ENCODE peak calls at places on chromosomes 4 and X, in ten cellular contexts. One of them, this sample, is unnamed.

GRCh38 chrX:19705196-19705769 is 182.1 kb downstream of the SH3KBP1 start:
- DNase-seq in heart left ventricle: no peak
- DNase-seq in right lobe of liver: no peak
- DNase-seq in stomach: no peak
- DNase-seq in A549: no peak
- DNase-seq in HCT116: no peak
- DNase-seq in GM12892: no peak
- DNase-seq in testis: no peak
- DNase-seq in HepG2: no peak
- DNase-seq in tibial nerve: no peak
- DNase-seq in this sample: no peak

GRCh38 chr4:2497931-2498330 is 29.0 kb downstream of the RNF4 start:
- DNase-seq in heart left ventricle: no peak
- DNase-seq in right lobe of liver: no peak
- DNase-seq in stomach: no peak
- DNase-seq in A549: no peak
- DNase-seq in HCT116: no peak
- DNase-seq in GM12892: peak
- DNase-seq in testis: no peak
- DNase-seq in HepG2: no peak
- DNase-seq in tibial nerve: peak
- DNase-seq in this sample: no peak

GRCh38 chr4:112327950-112328349 is 30.8 kb downstream of the ALPK1 start:
- DNase-seq in heart left ventricle: no peak
- DNase-seq in right lobe of liver: no peak
- DNase-seq in stomach: no peak
- DNase-seq in A549: peak
- DNase-seq in HCT116: peak
- DNase-seq in GM12892: no peak
- DNase-seq in testis: no peak
- DNase-seq in HepG2: peak
- DNase-seq in tibial nerve: no peak
- DNase-seq in this sample: no peak

GRCh38 chr4:186920486-186920885 is 196.8 kb upstream of the FAT1 start:
- DNase-seq in heart left ventricle: no peak
- DNase-seq in right lobe of liver: no peak
- DNase-seq in stomach: no peak
- DNase-seq in A549: no peak
- DNase-seq in HCT116: no peak
- DNase-seq in GM12892: no peak
- DNase-seq in testis: no peak
- DNase-seq in HepG2: no peak
- DNase-seq in tibial nerve: no peak
- DNase-seq in this sample: no peak

GRCh38 chr4:29046166-29046565 is 1674.0 kb upstream of the PCDH7 start:
- DNase-seq in heart left ventricle: no peak
- DNase-seq in right lobe of liver: no peak
- DNase-seq in stomach: no peak
- DNase-seq in A549: no peak
- DNase-seq in HCT116: no peak
- DNase-seq in GM12892: no peak
- DNase-seq in testis: no peak
- DNase-seq in HepG2: no peak
- DNase-seq in tibial nerve: no peak
- DNase-seq in this sample: no peak

GRCh38 chrX:40243699-40244098 is 145.9 kb upstream of the BCOR start:
- DNase-seq in heart left ventricle: no peak
- DNase-seq in right lobe of liver: no peak
- DNase-seq in stomach: no peak
- DNase-seq in A549: no peak
- DNase-seq in HCT116: no peak
- DNase-seq in GM12892: no peak
- DNase-seq in testis: peak
- DNase-seq in HepG2: no peak
- DNase-seq in tibial nerve: no peak
- DNase-seq in this sample: no peak

GRCh38 chrX:131762802-131763234 is 218.9 kb downstream of the OR13H1 start:
- DNase-seq in heart left ventricle: no peak
- DNase-seq in right lobe of liver: no peak
- DNase-seq in stomach: peak
- DNase-seq in A549: peak
- DNase-seq in HCT116: no peak
- DNase-seq in GM12892: no peak
- DNase-seq in testis: no peak
- DNase-seq in HepG2: no peak
- DNase-seq in tibial nerve: no peak
- DNase-seq in this sample: no peak

GRCh38 chr4:7973545-7973981 is 33.9 kb upstream of the AFAP1 start:
- DNase-seq in heart left ventricle: peak
- DNase-seq in right lobe of liver: no peak
- DNase-seq in stomach: no peak
- DNase-seq in A549: no peak
- DNase-seq in HCT116: no peak
- DNase-seq in GM12892: no peak
- DNase-seq in testis: no peak
- DNase-seq in HepG2: no peak
- DNase-seq in tibial nerve: no peak
- DNase-seq in this sample: no peak

GRCh38 chrX:117610806-117611205 is 505.8 kb downstream of the KLHL13 start:
- DNase-seq in heart left ventricle: no peak
- DNase-seq in right lobe of liver: no peak
- DNase-seq in stomach: no peak
- DNase-seq in A549: no peak
- DNase-seq in HCT116: no peak
- DNase-seq in GM12892: no peak
- DNase-seq in testis: no peak
- DNase-seq in HepG2: no peak
- DNase-seq in tibial nerve: no peak
- DNase-seq in this sample: no peak
- TF ChIP-seq POLR2A in heart left ventricle: no peak
- TF ChIP-seq POLR2A in right lobe of liver: no peak
- TF ChIP-seq POLR2A in stomach: no peak
- TF ChIP-seq POLR2A in A549: no peak
- TF ChIP-seq POLR2A in HCT116: no peak
- TF ChIP-seq POLR2A in GM12892: no peak
- TF ChIP-seq POLR2A in testis: no peak
- TF ChIP-seq POLR2A in HepG2: no peak
- TF ChIP-seq POLR2A in tibial nerve: no peak
- TF ChIP-seq POLR2A in this sample: no peak

GRCh38 chr4:122921300-122921699 is 1.1 kb downstream of the NUDT6 start:
- DNase-seq in heart left ventricle: no peak
- DNase-seq in right lobe of liver: no peak
- DNase-seq in stomach: no peak
- DNase-seq in A549: no peak
- DNase-seq in HCT116: no peak
- DNase-seq in GM12892: no peak
- DNase-seq in testis: no peak
- DNase-seq in HepG2: no peak
- DNase-seq in tibial nerve: no peak
- DNase-seq in this sample: no peak

GRCh38 chr4:122922877-122923511 is 597 bp upstream of the NUDT6 start:
- DNase-seq in heart left ventricle: peak
- DNase-seq in right lobe of liver: peak
- DNase-seq in stomach: peak
- DNase-seq in A549: peak
- DNase-seq in HCT116: peak
- DNase-seq in GM12892: peak
- DNase-seq in testis: peak
- DNase-seq in HepG2: peak
- DNase-seq in tibial nerve: peak
- DNase-seq in this sample: peak

GRCh38 chr4:122917731-122918130 is 4.7 kb downstream of the NUDT6 start:
- DNase-seq in heart left ventricle: no peak
- DNase-seq in right lobe of liver: no peak
- DNase-seq in stomach: no peak
- DNase-seq in A549: peak
- DNase-seq in HCT116: no peak
- DNase-seq in GM12892: no peak
- DNase-seq in testis: no peak
- DNase-seq in HepG2: no peak
- DNase-seq in tibial nerve: no peak
- DNase-seq in this sample: no peak

GRCh38 chr4:122920473-122920872 is 1.9 kb downstream of the NUDT6 start:
- DNase-seq in heart left ventricle: no peak
- DNase-seq in right lobe of liver: no peak
- DNase-seq in stomach: no peak
- DNase-seq in A549: peak
- DNase-seq in HCT116: no peak
- DNase-seq in GM12892: no peak
- DNase-seq in testis: no peak
- DNase-seq in HepG2: no peak
- DNase-seq in tibial nerve: no peak
- DNase-seq in this sample: no peak

GRCh38 chr4:122921971-122922876 is at the start of gene NUDT6:
- DNase-seq in heart left ventricle: peak
- DNase-seq in right lobe of liver: peak
- DNase-seq in stomach: peak
- DNase-seq in A549: peak
- DNase-seq in HCT116: no peak
- DNase-seq in GM12892: peak
- DNase-seq in testis: peak
- DNase-seq in HepG2: peak
- DNase-seq in tibial nerve: peak
- DNase-seq in this sample: no peak
- TF ChIP-seq POLR2A in heart left ventricle: no peak
- TF ChIP-seq POLR2A in right lobe of liver: peak
- TF ChIP-seq POLR2A in stomach: no peak
- TF ChIP-seq POLR2A in A549: peak
- TF ChIP-seq POLR2A in HCT116: no peak
- TF ChIP-seq POLR2A in GM12892: no peak
- TF ChIP-seq POLR2A in testis: no peak
- TF ChIP-seq POLR2A in HepG2: peak
- TF ChIP-seq POLR2A in tibial nerve: no peak
- TF ChIP-seq POLR2A in this sample: peak

GRCh38 chrX:149939271-149940014 is 1.2 kb upstream of the EOLA2 start:
- DNase-seq in heart left ventricle: peak
- DNase-seq in right lobe of liver: peak
- DNase-seq in stomach: peak
- DNase-seq in A549: peak
- DNase-seq in HCT116: peak
- DNase-seq in GM12892: peak
- DNase-seq in testis: peak
- DNase-seq in HepG2: peak
- DNase-seq in tibial nerve: peak
- DNase-seq in this sample: peak

GRCh38 chrX:149940015-149940716 is 1.9 kb upstream of the EOLA2 start:
- DNase-seq in heart left ventricle: peak
- DNase-seq in right lobe of liver: peak
- DNase-seq in stomach: peak
- DNase-seq in A549: peak
- DNase-seq in HCT116: peak
- DNase-seq in GM12892: peak
- DNase-seq in testis: peak
- DNase-seq in HepG2: peak
- DNase-seq in tibial nerve: peak
- DNase-seq in this sample: peak

GRCh38 chrX:149937881-149938426 is 337 bp downstream of the EOLA2 start:
- DNase-seq in heart left ventricle: no peak
- DNase-seq in right lobe of liver: peak
- DNase-seq in stomach: no peak
- DNase-seq in A549: peak
- DNase-seq in HCT116: no peak
- DNase-seq in GM12892: no peak
- DNase-seq in testis: no peak
- DNase-seq in HepG2: no peak
- DNase-seq in tibial nerve: no peak
- DNase-seq in this sample: no peak

GRCh38 chrX:149938427-149939270 is at the start of gene EOLA2:
- DNase-seq in heart left ventricle: peak
- DNase-seq in right lobe of liver: peak
- DNase-seq in stomach: peak
- DNase-seq in A549: peak
- DNase-seq in HCT116: peak
- DNase-seq in GM12892: peak
- DNase-seq in testis: peak
- DNase-seq in HepG2: peak
- DNase-seq in tibial nerve: peak
- DNase-seq in this sample: peak
- TF ChIP-seq POLR2A in heart left ventricle: peak
- TF ChIP-seq POLR2A in right lobe of liver: no peak
- TF ChIP-seq POLR2A in stomach: no peak
- TF ChIP-seq POLR2A in A549: peak
- TF ChIP-seq POLR2A in HCT116: peak
- TF ChIP-seq POLR2A in GM12892: no peak
- TF ChIP-seq POLR2A in testis: no peak
- TF ChIP-seq POLR2A in HepG2: peak
- TF ChIP-seq POLR2A in tibial nerve: peak
- TF ChIP-seq POLR2A in this sample: peak

GRCh38 chrX:135520022-135520552 is 373 bp upstream of the INTS6L start:
- DNase-seq in heart left ventricle: no peak
- DNase-seq in right lobe of liver: no peak
- DNase-seq in stomach: no peak
- DNase-seq in A549: no peak
- DNase-seq in HCT116: no peak
- DNase-seq in GM12892: no peak
- DNase-seq in testis: peak
- DNase-seq in HepG2: no peak
- DNase-seq in tibial nerve: no peak
- DNase-seq in this sample: no peak

GRCh38 chrX:135522132-135522530 is 1.7 kb downstream of the INTS6L start:
- DNase-seq in heart left ventricle: no peak
- DNase-seq in right lobe of liver: no peak
- DNase-seq in stomach: no peak
- DNase-seq in A549: no peak
- DNase-seq in HCT116: no peak
- DNase-seq in GM12892: no peak
- DNase-seq in testis: no peak
- DNase-seq in HepG2: no peak
- DNase-seq in tibial nerve: no peak
- DNase-seq in this sample: no peak

GRCh38 chrX:135520553-135521404 is at the start of gene INTS6L:
- DNase-seq in heart left ventricle: peak
- DNase-seq in right lobe of liver: peak
- DNase-seq in stomach: peak
- DNase-seq in A549: peak
- DNase-seq in HCT116: peak
- DNase-seq in GM12892: peak
- DNase-seq in testis: peak
- DNase-seq in HepG2: no peak
- DNase-seq in tibial nerve: peak
- DNase-seq in this sample: peak

GRCh38 chrX:135522878-135523693 is 2.6 kb downstream of the INTS6L start:
- DNase-seq in heart left ventricle: no peak
- DNase-seq in right lobe of liver: no peak
- DNase-seq in stomach: no peak
- DNase-seq in A549: no peak
- DNase-seq in HCT116: no peak
- DNase-seq in GM12892: no peak
- DNase-seq in testis: no peak
- DNase-seq in HepG2: no peak
- DNase-seq in tibial nerve: no peak
- DNase-seq in this sample: no peak

DNA sequence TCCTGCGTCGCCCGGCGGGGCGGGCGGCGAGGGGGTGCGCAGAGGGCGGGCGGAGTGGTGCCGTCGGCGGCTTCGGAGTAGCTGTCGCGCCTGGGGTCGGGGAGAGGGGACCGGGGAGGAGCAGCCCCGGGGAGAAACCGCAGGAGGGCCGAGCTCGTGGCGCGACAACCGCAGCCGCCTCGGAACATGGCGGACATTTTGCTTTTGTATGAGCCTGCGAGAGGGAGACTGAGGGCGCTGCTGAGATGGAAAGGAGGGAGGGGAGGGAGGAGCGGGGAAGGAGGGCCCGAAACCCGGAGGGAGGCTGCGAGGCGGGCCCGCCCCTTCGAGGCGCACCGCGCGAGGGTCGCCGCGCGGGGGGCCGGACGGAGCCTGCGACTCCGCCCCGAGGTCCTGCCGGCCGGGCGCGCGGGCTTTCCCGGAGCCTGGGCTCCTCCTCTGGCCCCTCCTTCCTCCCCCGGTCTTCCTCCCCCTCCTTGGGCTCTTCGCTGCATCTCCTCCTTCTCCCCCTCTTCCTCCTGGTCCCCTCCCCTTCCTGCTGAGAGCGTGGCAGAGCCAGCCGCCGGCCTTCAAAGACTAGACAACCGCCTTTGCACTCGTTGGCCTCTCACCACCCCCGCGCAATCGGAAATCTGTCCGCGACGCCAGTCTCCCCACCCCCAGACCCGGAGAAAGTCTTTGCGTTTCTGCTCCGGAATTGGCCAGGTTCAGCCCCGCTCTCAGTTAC is 1.1 kb downstream of the INTS6L start:
- DNase-seq in heart left ventricle: peak
- DNase-seq in right lobe of liver: peak
- DNase-seq in stomach: peak
- DNase-seq in A549: peak
- DNase-seq in HCT116: peak
- DNase-seq in GM12892: peak
- DNase-seq in testis: peak
- DNase-seq in HepG2: no peak
- DNase-seq in tibial nerve: peak
- DNase-seq in this sample: peak
- TF ChIP-seq POLR2A in heart left ventricle: peak
- TF ChIP-seq POLR2A in right lobe of liver: peak
- TF ChIP-seq POLR2A in stomach: no peak
- TF ChIP-seq POLR2A in A549: peak
- TF ChIP-seq POLR2A in HCT116: no peak
- TF ChIP-seq POLR2A in GM12892: peak
- TF ChIP-seq POLR2A in testis: no peak
- TF ChIP-seq POLR2A in HepG2: no peak
- TF ChIP-seq POLR2A in tibial nerve: peak
- TF ChIP-seq POLR2A in this sample: peak